ENCODE peak calls at places on chromosomes 13 and 19, in ten cellular contexts. One of them, this sample, is unnamed. For H3K4me1, the result is how much of the 10 kb centered on the place peaks cover.

GRCh38 chr19:48806818-48807589 is 3.8 kb downstream of the BCAT2 start:
- DNase-seq in endodermal cell: peak
- DNase-seq in mucosa of descending colon: peak
- DNase-seq in neural progenitor cell: peak
- DNase-seq in IMR-90: peak
- DNase-seq in vagina: no peak
- DNase-seq in adrenal gland: no peak
- DNase-seq in left ventricle myocardium inferior: no peak
- DNase-seq in SK-N-SH: peak
- DNase-seq in kidney: peak
- DNase-seq in this sample: peak

GRCh38 chr13:86567119-86567518 is 767.9 kb upstream of the SLITRK6 start:
- DNase-seq in adrenal gland: no peak
- DNase-seq in mucosa of descending colon: no peak
- DNase-seq in SK-N-SH: peak
- DNase-seq in IMR-90: no peak
- DNase-seq in neural progenitor cell: peak
- DNase-seq in vagina: no peak
- DNase-seq in kidney: no peak
- DNase-seq in endodermal cell: peak
- DNase-seq in left ventricle myocardium inferior: no peak
- DNase-seq in this sample: no peak

GRCh38 chr13:81048026-81048461 is 707.1 kb upstream of the SPRY2 start:
- DNase-seq in left ventricle myocardium inferior: no peak
- DNase-seq in kidney: no peak
- DNase-seq in IMR-90: no peak
- DNase-seq in endodermal cell: no peak
- DNase-seq in vagina: no peak
- DNase-seq in mucosa of descending colon: no peak
- DNase-seq in neural progenitor cell: no peak
- DNase-seq in adrenal gland: no peak
- DNase-seq in SK-N-SH: no peak
- DNase-seq in this sample: no peak

GRCh38 chr13:52070929-52071523 is 46.5 kb downstream of the UTP14C start:
- DNase-seq in endodermal cell: no peak
- DNase-seq in IMR-90: peak
- DNase-seq in neural progenitor cell: no peak
- DNase-seq in SK-N-SH: peak
- DNase-seq in mucosa of descending colon: no peak
- DNase-seq in left ventricle myocardium inferior: no peak
- DNase-seq in vagina: no peak
- DNase-seq in kidney: no peak
- DNase-seq in adrenal gland: no peak
- DNase-seq in this sample: peak

GRCh38 chr19:8147579-8147978 is 1.8 kb downstream of the FBN3 start:
- DNase-seq in vagina: no peak
- DNase-seq in neural progenitor cell: no peak
- DNase-seq in endodermal cell: no peak
- DNase-seq in mucosa of descending colon: no peak
- DNase-seq in kidney: no peak
- DNase-seq in IMR-90: no peak
- DNase-seq in SK-N-SH: no peak
- DNase-seq in adrenal gland: no peak
- DNase-seq in left ventricle myocardium inferior: no peak
- DNase-seq in this sample: no peak

GRCh38 chr19:870963-871401 is 11.5 kb downstream of the CFD start:
- DNase-seq in mucosa of descending colon: no peak
- DNase-seq in IMR-90: peak
- DNase-seq in neural progenitor cell: no peak
- DNase-seq in endodermal cell: peak
- DNase-seq in adrenal gland: peak
- DNase-seq in SK-N-SH: peak
- DNase-seq in left ventricle myocardium inferior: peak
- DNase-seq in kidney: peak
- DNase-seq in vagina: no peak
- DNase-seq in this sample: no peak

GRCh38 chr13:67278230-67278629 is 48.1 kb upstream of the PCDH9 start:
- DNase-seq in endodermal cell: no peak
- DNase-seq in neural progenitor cell: no peak
- DNase-seq in kidney: no peak
- DNase-seq in vagina: no peak
- DNase-seq in SK-N-SH: no peak
- DNase-seq in IMR-90: peak
- DNase-seq in left ventricle myocardium inferior: no peak
- DNase-seq in mucosa of descending colon: no peak
- DNase-seq in adrenal gland: no peak
- DNase-seq in this sample: no peak

GRCh38 chr19:49851456-49852259 is 699 bp downstream of the PTOV1 start:
- DNase-seq in adrenal gland: peak
- DNase-seq in left ventricle myocardium inferior: no peak
- DNase-seq in vagina: no peak
- DNase-seq in IMR-90: no peak
- DNase-seq in neural progenitor cell: peak
- DNase-seq in endodermal cell: peak
- DNase-seq in kidney: peak
- DNase-seq in mucosa of descending colon: peak
- DNase-seq in SK-N-SH: peak
- DNase-seq in this sample: peak

GRCh38 chr13:49641810-49642291 is 13.5 kb downstream of the ARL11 start:
- DNase-seq in SK-N-SH: no peak
- DNase-seq in left ventricle myocardium inferior: peak
- DNase-seq in mucosa of descending colon: peak
- DNase-seq in kidney: no peak
- DNase-seq in IMR-90: peak
- DNase-seq in neural progenitor cell: no peak
- DNase-seq in vagina: peak
- DNase-seq in endodermal cell: no peak
- DNase-seq in adrenal gland: peak
- DNase-seq in this sample: no peak

GRCh38 chr13:39062004-39062403 is 23.7 kb downstream of the NHLRC3 start:
- DNase-seq in mucosa of descending colon: no peak
- DNase-seq in SK-N-SH: no peak
- DNase-seq in vagina: no peak
- DNase-seq in IMR-90: no peak
- DNase-seq in kidney: no peak
- DNase-seq in endodermal cell: no peak
- DNase-seq in neural progenitor cell: no peak
- DNase-seq in adrenal gland: no peak
- DNase-seq in left ventricle myocardium inferior: no peak
- DNase-seq in this sample: no peak

GRCh38 chr13:19737844-19738557 is 44.7 kb downstream of the PSPC1 start:
- DNase-seq in neural progenitor cell: no peak
- DNase-seq in vagina: no peak
- DNase-seq in kidney: no peak
- DNase-seq in IMR-90: peak
- DNase-seq in adrenal gland: no peak
- DNase-seq in left ventricle myocardium inferior: no peak
- DNase-seq in SK-N-SH: no peak
- DNase-seq in endodermal cell: no peak
- DNase-seq in mucosa of descending colon: no peak
- DNase-seq in this sample: no peak

GRCh38 chr19:46863818-46864629 is 3.2 kb downstream of the ARHGAP35 start:
- DNase-seq in adrenal gland: no peak
- DNase-seq in kidney: no peak
- DNase-seq in left ventricle myocardium inferior: no peak
- DNase-seq in mucosa of descending colon: no peak
- DNase-seq in SK-N-SH: peak
- DNase-seq in IMR-90: peak
- DNase-seq in neural progenitor cell: peak
- DNase-seq in vagina: no peak
- DNase-seq in endodermal cell: peak
- DNase-seq in this sample: no peak

GRCh38 chr13:46602531-46602930 is 49.6 kb downstream of the LRCH1 start:
- DNase-seq in mucosa of descending colon: no peak
- DNase-seq in endodermal cell: no peak
- DNase-seq in adrenal gland: no peak
- DNase-seq in IMR-90: no peak
- DNase-seq in vagina: no peak
- DNase-seq in neural progenitor cell: no peak
- DNase-seq in SK-N-SH: no peak
- DNase-seq in left ventricle myocardium inferior: no peak
- DNase-seq in kidney: no peak
- DNase-seq in this sample: no peak

GRCh38 chr13:46604226-46604968 is 51.4 kb downstream of the LRCH1 start:
- DNase-seq in kidney: no peak
- DNase-seq in SK-N-SH: no peak
- DNase-seq in left ventricle myocardium inferior: no peak
- DNase-seq in vagina: no peak
- DNase-seq in neural progenitor cell: no peak
- DNase-seq in adrenal gland: no peak
- DNase-seq in mucosa of descending colon: no peak
- DNase-seq in endodermal cell: no peak
- DNase-seq in IMR-90: no peak
- DNase-seq in this sample: no peak

GRCh38 chr13:46600943-46601311 is 48.0 kb downstream of the LRCH1 start:
- DNase-seq in kidney: no peak
- DNase-seq in IMR-90: no peak
- DNase-seq in neural progenitor cell: no peak
- DNase-seq in endodermal cell: no peak
- DNase-seq in left ventricle myocardium inferior: no peak
- DNase-seq in SK-N-SH: no peak
- DNase-seq in adrenal gland: no peak
- DNase-seq in mucosa of descending colon: no peak
- DNase-seq in vagina: no peak
- DNase-seq in this sample: no peak

GRCh38 chr13:46605089-46605488 is 52.1 kb downstream of the LRCH1 start:
- DNase-seq in neural progenitor cell: no peak
- DNase-seq in endodermal cell: no peak
- DNase-seq in adrenal gland: no peak
- DNase-seq in vagina: no peak
- DNase-seq in left ventricle myocardium inferior: no peak
- DNase-seq in SK-N-SH: no peak
- DNase-seq in IMR-90: no peak
- DNase-seq in mucosa of descending colon: no peak
- DNase-seq in kidney: no peak
- DNase-seq in this sample: no peak

DNA sequence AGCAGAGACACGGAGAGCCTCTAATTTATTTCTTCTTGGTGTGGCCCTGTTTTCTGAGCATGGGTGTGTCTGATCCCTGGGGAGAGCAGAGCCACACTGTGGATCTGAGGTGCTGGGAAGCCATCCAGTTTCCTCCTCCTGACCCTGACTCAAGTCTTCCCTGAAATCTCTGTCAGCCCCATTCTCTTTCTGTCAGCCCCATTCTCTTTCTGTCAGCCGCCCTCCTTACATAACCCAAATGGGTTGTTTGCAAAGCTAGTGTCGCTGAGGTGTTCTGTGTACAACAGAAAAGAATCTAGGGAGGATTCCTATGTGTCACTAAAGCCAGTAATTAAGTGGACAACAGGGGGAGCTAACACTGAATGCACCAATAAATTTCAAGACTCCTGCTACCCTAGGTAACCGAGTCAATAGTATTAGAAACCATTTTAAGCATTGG is 50.2 kb downstream of the LRCH1 start:
- DNase-seq in neural progenitor cell: peak
- DNase-seq in vagina: no peak
- DNase-seq in SK-N-SH: no peak
- DNase-seq in mucosa of descending colon: no peak
- DNase-seq in IMR-90: no peak
- DNase-seq in adrenal gland: no peak
- DNase-seq in endodermal cell: no peak
- DNase-seq in kidney: no peak
- DNase-seq in left ventricle myocardium inferior: no peak
- DNase-seq in this sample: no peak
- H3K4me1 ChIP-seq in neural progenitor cell: under half
- H3K4me1 ChIP-seq in vagina: half or more
- H3K4me1 ChIP-seq in SK-N-SH: under half
- H3K4me1 ChIP-seq in mucosa of descending colon: under half
- H3K4me1 ChIP-seq in IMR-90: under half
- H3K4me1 ChIP-seq in adrenal gland: under half
- H3K4me1 ChIP-seq in endodermal cell: under half
- H3K4me1 ChIP-seq in kidney: half or more
- H3K4me1 ChIP-seq in left ventricle myocardium inferior: half or more
- H3K4me1 ChIP-seq in this sample: under half

DNA sequence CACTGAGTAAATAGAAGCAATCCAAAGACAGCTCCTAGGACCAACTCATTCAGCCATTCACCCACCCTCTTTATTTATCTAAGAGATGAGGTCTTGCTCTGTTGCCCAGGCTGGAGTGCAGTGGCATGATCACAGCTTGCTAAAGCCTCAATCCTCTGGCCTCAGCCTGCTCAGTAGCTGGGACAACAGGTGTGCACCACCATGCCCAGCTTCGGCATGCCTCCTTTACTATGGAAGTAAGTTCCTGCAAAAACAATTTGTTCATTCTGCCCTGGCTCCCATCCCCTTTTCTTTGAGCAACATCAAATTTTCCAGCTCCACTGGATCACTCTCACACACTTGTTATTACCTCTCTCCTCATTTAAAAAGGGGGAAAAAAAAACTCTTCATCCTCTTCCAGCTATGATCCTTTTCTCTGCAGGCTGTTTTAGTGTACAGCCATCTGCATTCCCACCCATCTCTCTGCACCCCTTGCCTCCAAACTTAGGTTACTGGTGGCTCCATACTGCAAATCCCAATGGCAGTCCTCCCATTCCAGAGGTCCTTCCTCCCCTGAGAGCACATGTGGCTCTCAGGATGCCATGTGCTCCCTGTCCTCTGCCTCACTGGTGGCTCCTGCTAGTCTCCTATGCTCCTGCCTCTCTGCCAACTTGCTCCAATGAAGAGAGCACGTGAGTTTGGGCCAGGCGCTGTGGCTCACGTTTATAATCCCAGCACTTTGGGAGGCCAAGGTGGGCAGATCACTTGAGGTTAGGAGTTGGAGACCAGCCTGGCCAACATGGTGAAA is 2.2 kb downstream of the ELOF1 start:
- DNase-seq in neural progenitor cell: no peak
- DNase-seq in SK-N-SH: no peak
- DNase-seq in mucosa of descending colon: no peak
- DNase-seq in kidney: no peak
- DNase-seq in adrenal gland: no peak
- DNase-seq in left ventricle myocardium inferior: no peak
- DNase-seq in vagina: no peak
- DNase-seq in endodermal cell: no peak
- DNase-seq in IMR-90: no peak
- DNase-seq in this sample: no peak
- H3K4me1 ChIP-seq in neural progenitor cell: under half
- H3K4me1 ChIP-seq in SK-N-SH: under half
- H3K4me1 ChIP-seq in mucosa of descending colon: under half
- H3K4me1 ChIP-seq in kidney: under half
- H3K4me1 ChIP-seq in adrenal gland: under half
- H3K4me1 ChIP-seq in left ventricle myocardium inferior: half or more
- H3K4me1 ChIP-seq in vagina: under half
- H3K4me1 ChIP-seq in endodermal cell: under half
- H3K4me1 ChIP-seq in IMR-90: under half
- H3K4me1 ChIP-seq in this sample: under half

GRCh38 chr19:42203700-42204099 is 13.8 kb downstream of the DEDD2 start:
- DNase-seq in kidney: peak
- DNase-seq in vagina: no peak
- DNase-seq in endodermal cell: no peak
- DNase-seq in neural progenitor cell: no peak
- DNase-seq in adrenal gland: no peak
- DNase-seq in left ventricle myocardium inferior: no peak
- DNase-seq in mucosa of descending colon: no peak
- DNase-seq in IMR-90: no peak
- DNase-seq in SK-N-SH: no peak
- DNase-seq in this sample: no peak
- H3K4me1 ChIP-seq in kidney: under half
- H3K4me1 ChIP-seq in vagina: half or more
- H3K4me1 ChIP-seq in endodermal cell: under half
- H3K4me1 ChIP-seq in neural progenitor cell: under half
- H3K4me1 ChIP-seq in adrenal gland: half or more
- H3K4me1 ChIP-seq in left ventricle myocardium inferior: under half
- H3K4me1 ChIP-seq in mucosa of descending colon: under half
- H3K4me1 ChIP-seq in IMR-90: under half
- H3K4me1 ChIP-seq in SK-N-SH: under half
- H3K4me1 ChIP-seq in this sample: under half

GRCh38 chr19:51226068-51226467 is 1.2 kb downstream of the CD33 start:
- DNase-seq in left ventricle myocardium inferior: no peak
- DNase-seq in mucosa of descending colon: no peak
- DNase-seq in adrenal gland: no peak
- DNase-seq in kidney: no peak
- DNase-seq in vagina: no peak
- DNase-seq in IMR-90: no peak
- DNase-seq in neural progenitor cell: no peak
- DNase-seq in endodermal cell: no peak
- DNase-seq in SK-N-SH: no peak
- DNase-seq in this sample: no peak
- H3K4me1 ChIP-seq in left ventricle myocardium inferior: under half
- H3K4me1 ChIP-seq in mucosa of descending colon: under half
- H3K4me1 ChIP-seq in adrenal gland: under half
- H3K4me1 ChIP-seq in kidney: under half
- H3K4me1 ChIP-seq in vagina: under half
- H3K4me1 ChIP-seq in IMR-90: under half
- H3K4me1 ChIP-seq in neural progenitor cell: under half
- H3K4me1 ChIP-seq in endodermal cell: under half
- H3K4me1 ChIP-seq in SK-N-SH: under half
- H3K4me1 ChIP-seq in this sample: under half

This sample was measured in DND-41.